ENCODE peak calls at places on chromosome 10, in five cellular contexts. E is AG09319, V is NB4, J is GM06990, A is cardiac muscle cell. T is an unnamed sample.

GRCh38 chr10:16867556-16867955 is 50.3 kb upstream of the RSU1 start:
- DNase-seq in V (no peak), J (no peak), E (no peak), A (peak; percentile 41), T (no peak)

GRCh38 chr10:5034588-5034987 is 30.9 kb upstream of the AKR1C2 start:
- DNase-seq in J (no peak), A (no peak), V (no peak), E (no peak), T (no peak)

GRCh38 chr10:3805227-3805790 is 20.3 kb upstream of the KLF6 start:
- DNase-seq in A (peak; percentile 71), J (no peak), E (no peak), V (peak; percentile 77), T (peak; percentile 58)

GRCh38 chr10:80541144-80541750 is 3.5 kb downstream of the SH2D4B start:
- DNase-seq in V (peak; percentile 53), A (peak; percentile 19), J (no peak), E (no peak), T (no peak)

GRCh38 chr10:43683451-43684197 is 34.9 kb upstream of the ZNF32 start:
- DNase-seq in J (no peak), V (peak; percentile 49), A (no peak), E (no peak), T (no peak)

GRCh38 chr10:95818010-95818409 is 62.0 kb downstream of the ENTPD1 start:
- DNase-seq in E (no peak), V (no peak), J (no peak), A (no peak), T (no peak)

GRCh38 chr10:98438715-98439114 is 8.0 kb downstream of the HPS1 start:
- DNase-seq in E (no peak), V (no peak), J (no peak), A (no peak), T (no peak)

GRCh38 chr10:133444342-133445267 is 9.1 kb upstream of the SCART1 start:
- DNase-seq in J (no peak), A (no peak), V (no peak), E (no peak), T (no peak)

GRCh38 chr10:97479939-97480338 is 18.3 kb downstream of the MMS19 start:
- DNase-seq in E (no peak), V (peak; percentile 51), J (no peak), A (no peak), T (no peak)

GRCh38 chr10:24953350-24954074 is 1.1 kb upstream of the PRTFDC1 start:
- DNase-seq in V (no peak), E (no peak), J (no peak), A (peak; percentile 85), T (no peak)

DNA sequence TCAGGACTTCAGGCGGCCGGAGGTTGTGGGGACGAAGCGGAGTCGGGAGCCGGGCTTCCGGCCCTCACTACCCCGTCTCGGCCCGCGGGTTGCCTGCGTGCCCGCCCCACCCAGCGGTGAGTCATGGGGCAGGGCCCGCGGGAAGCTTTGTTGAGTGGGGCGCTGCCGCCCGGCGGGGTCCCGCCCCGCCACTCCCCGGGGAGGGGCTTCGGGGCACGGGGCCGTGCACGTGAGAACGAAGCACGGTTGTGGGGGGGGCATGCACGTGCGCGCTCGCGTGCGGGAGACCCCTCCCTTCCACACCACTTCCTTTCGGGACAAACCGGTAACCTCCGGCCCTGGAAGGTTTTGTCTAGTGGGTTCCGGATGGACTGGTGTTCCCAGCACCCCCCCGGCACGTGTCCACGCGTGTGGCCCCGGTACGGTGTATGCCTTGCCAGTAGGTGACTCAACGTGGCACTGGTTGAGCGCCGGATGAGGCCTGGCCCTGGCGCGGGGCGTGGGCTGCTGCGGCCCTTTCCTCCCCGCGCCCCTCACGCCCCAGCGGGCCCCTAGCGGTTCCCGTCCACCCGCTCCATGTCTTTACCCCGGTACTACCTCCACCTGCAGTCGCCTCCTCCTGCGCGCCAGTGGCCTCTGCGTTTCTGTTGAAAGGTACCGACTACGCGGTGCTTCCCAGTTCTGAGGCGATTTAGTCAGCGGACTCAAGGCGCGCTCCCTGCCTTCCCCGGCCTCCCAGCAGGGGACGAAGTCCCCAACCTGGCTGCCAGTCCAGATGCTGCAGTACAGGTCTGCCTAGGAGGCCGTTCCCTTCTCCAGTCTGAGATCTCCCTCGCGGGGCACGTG is 3.1 kb downstream of the ADIRF start:
- DNase-seq in E (peak; percentile 89), A (peak; percentile 90), V (peak; percentile 74), J (peak; percentile 88), T (peak; percentile 92)
- TF ChIP-seq CTCF in E (no peak), A (no peak), V (no peak), J (no peak), T (no peak)

DNA sequence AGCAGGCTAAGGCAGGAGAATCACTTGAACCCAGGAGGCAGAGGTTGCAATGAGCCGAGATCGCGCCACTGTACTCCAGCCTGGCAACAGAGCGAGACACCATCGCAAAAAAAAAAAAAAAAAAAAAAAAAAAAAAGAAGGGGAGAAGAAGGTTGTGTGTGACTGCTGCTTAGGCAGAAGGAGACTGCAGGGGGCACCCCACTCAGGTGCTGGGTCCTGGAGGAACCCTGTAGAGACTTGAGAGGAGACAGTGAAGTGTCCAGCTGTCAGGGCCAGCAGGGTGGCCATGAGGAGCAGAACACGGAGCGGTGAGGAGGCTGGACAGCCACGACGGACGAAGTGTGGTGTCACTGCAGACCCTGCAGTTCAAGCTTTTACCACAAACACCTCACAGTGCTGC is 99.0 kb upstream of the NMT2 start:
- DNase-seq in V (no peak), J (no peak), E (no peak), A (peak; percentile 12), T (no peak)
- TF ChIP-seq CTCF in V (no peak), J (no peak), E (no peak), A (peak; percentile 13), T (no peak)

GRCh38 chr10:77907900-77908717 is 18.4 kb downstream of the DLG5 start:
- DNase-seq in E (no peak), A (no peak), J (no peak), V (peak; percentile 38), T (peak; percentile 68)
- TF ChIP-seq CTCF in E (no peak), A (no peak), J (peak; percentile 56), V (peak; percentile 31), T (peak; percentile 37)

GRCh38 chr10:13718820-13719219 is 132.1 kb downstream of the PRPF18 start:
- DNase-seq in J (no peak), V (no peak), A (no peak), E (no peak), T (no peak)

GRCh38 chr10:13717936-13718772 is 131.4 kb downstream of the PRPF18 start:
- DNase-seq in A (peak; percentile 97), J (peak; percentile 57), V (peak; percentile 84), E (peak; percentile 64), T (peak; percentile 82)

GRCh38 chr10:13715091-13715490 is 128.3 kb downstream of the PRPF18 start:
- DNase-seq in V (no peak), J (no peak), A (no peak), E (no peak), T (no peak)

GRCh38 chr10:13717571-13717935 is 130.8 kb downstream of the PRPF18 start:
- DNase-seq in E (no peak), A (no peak), V (no peak), J (no peak), T (no peak)

DNA sequence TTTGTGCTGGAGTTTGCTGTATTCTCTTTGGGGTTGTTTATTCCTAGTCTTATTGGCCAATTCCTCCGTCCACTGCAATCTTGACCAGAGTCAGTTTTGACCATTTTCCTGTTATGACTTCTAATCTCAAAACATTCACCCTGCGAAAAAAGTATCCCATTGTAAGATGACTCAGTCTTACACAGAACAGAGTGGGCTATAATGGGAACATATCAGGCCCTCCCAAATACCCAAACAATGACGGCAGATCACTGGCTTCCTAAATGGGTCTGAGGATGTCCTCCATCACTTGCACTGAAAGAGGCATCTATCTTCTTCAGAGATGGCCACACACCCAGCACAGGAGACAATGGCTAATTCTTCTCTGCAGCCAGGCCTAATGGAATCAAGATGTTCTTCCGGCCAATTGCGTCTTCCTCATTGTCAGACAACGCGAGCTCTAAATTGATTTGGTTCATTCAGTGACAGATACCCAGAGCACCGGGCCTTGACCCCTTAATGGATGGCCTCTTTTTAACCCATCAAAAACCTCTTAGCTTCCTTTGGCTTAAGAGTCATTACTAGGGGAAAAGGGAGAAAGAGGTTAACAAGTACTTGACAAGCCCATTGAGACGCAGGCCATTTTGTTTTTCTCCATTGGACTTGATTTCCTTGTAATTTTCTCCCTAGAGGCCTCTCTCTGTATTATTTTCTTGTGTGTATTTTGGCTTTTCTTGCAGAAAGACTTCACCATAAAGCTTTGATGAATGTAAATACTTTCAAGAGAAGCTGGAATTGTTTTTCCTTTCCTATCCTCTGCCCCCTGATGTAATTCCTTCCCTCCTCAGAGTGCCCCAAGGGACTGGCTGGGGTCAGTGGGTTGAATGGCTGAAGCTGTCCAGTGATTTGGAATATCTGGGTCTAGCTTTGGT is 129.7 kb downstream of the PRPF18 start:
- DNase-seq in V (no peak), J (no peak), E (no peak), A (peak; percentile 76), T (peak; percentile 5)
- TF ChIP-seq CTCF in V (no peak), J (no peak), E (no peak), A (no peak), T (no peak)

DNA sequence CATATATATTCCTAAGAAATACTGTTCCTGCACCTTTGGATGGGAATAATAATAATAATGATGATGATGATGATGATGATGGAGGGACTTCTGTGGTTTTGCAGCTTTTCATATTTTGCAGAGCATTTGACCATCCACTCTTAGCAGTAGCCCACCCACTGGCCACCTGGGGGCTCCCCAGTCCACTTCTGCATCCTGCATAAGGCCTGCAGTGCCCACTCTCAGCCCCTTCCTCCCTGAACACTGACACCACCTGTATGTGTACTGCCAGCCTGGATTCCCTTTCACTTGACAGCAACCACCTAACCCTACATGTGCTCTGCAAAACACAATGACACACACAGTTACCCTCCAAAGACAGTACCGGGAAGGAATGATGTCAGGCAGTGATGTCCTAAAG is 131.4 kb downstream of the ADAM12 start:
- DNase-seq in J (no peak), V (peak; percentile 4), E (no peak), A (no peak), T (no peak)
- TF ChIP-seq CTCF in J (no peak), V (peak; percentile 11), E (no peak), A (peak; percentile 9), T (no peak)

GRCh38 chr10:59809644-59809974 is 56.4 kb upstream of the MRLN start:
- DNase-seq in E (no peak), J (no peak), A (no peak), V (no peak), T (no peak)
- TF ChIP-seq CTCF in E (no peak), J (no peak), A (no peak), V (no peak), T (no peak)

GRCh38 chr10:47403401-47404318 is 19.6 kb upstream of the ZNF488 start:
- DNase-seq in V (peak; percentile 21), A (peak; percentile 71), J (no peak), E (no peak), T (no peak)
- TF ChIP-seq CTCF in V (no peak), A (peak; percentile 4), J (peak; percentile 11), E (no peak), T (peak; percentile 9)

T was measured in MCF 10A.